ENCODE peak calls at places on chromosomes 6 and 20, in four cellular contexts. One of them, this sample, is unnamed.

GRCh38 chr6:169966312-169967181 is 215.1 kb downstream of the ERMARD start:
- DNase-seq in adrenal gland: no peak
- DNase-seq in NCI-H1436: no peak
- DNase-seq in pancreas: peak; percentile 7
- DNase-seq in this sample: no peak

GRCh38 chr20:35597186-35597585 is 18.4 kb upstream of the SPAG4 start:
- DNase-seq in pancreas: no peak
- DNase-seq in NCI-H1436: no peak
- DNase-seq in adrenal gland: no peak
- DNase-seq in this sample: no peak

GRCh38 chr6:77298298-77298697 is 165.0 kb downstream of the HTR1B start:
- DNase-seq in adrenal gland: no peak
- DNase-seq in NCI-H1436: no peak
- DNase-seq in pancreas: no peak
- DNase-seq in this sample: no peak

GRCh38 chr20:53579581-53580375 is 13.9 kb downstream of the ZNF217 start:
- DNase-seq in pancreas: peak; percentile 17
- DNase-seq in NCI-H1436: no peak
- DNase-seq in adrenal gland: no peak
- DNase-seq in this sample: no peak

GRCh38 chr6:40719671-40720374 is 132.7 kb upstream of the LRFN2 start:
- DNase-seq in NCI-H1436: no peak
- DNase-seq in pancreas: no peak
- DNase-seq in adrenal gland: no peak
- DNase-seq in this sample: no peak

GRCh38 chr20:45861157-45862075 is 4.0 kb downstream of the ZSWIM3 start:
- DNase-seq in pancreas: no peak
- DNase-seq in NCI-H1436: no peak
- DNase-seq in adrenal gland: no peak
- DNase-seq in this sample: no peak

GRCh38 chr6:9675122-9675521 is 739.8 kb downstream of the TFAP2A start:
- DNase-seq in pancreas: no peak
- DNase-seq in NCI-H1436: no peak
- DNase-seq in adrenal gland: no peak
- DNase-seq in this sample: no peak

GRCh38 chr6:114783083-114783482 is 440.3 kb upstream of the HS3ST5 start:
- DNase-seq in NCI-H1436: no peak
- DNase-seq in adrenal gland: no peak
- DNase-seq in pancreas: no peak
- DNase-seq in this sample: no peak

GRCh38 chr6:162123797-162124196 is 603.8 kb downstream of the PRKN start:
- DNase-seq in adrenal gland: no peak
- DNase-seq in pancreas: no peak
- DNase-seq in NCI-H1436: no peak
- DNase-seq in this sample: no peak

GRCh38 chr6:83431545-83432165 is 804 bp upstream of the ME1 start:
- DNase-seq in adrenal gland: peak; percentile 32
- DNase-seq in pancreas: peak; percentile 28
- DNase-seq in NCI-H1436: no peak
- DNase-seq in this sample: no peak

GRCh38 chr20:46837083-46837482 is 57.6 kb upstream of the EYA2 start:
- DNase-seq in pancreas: no peak
- DNase-seq in NCI-H1436: no peak
- DNase-seq in adrenal gland: no peak
- DNase-seq in this sample: no peak

GRCh38 chr6:116106146-116106545 is 5.5 kb downstream of the NT5DC1 start:
- DNase-seq in pancreas: no peak
- DNase-seq in adrenal gland: no peak
- DNase-seq in NCI-H1436: no peak
- DNase-seq in this sample: no peak

GRCh38 chr6:169722362-169723199 is 1.7 kb downstream of the PHF10 start:
- DNase-seq in adrenal gland: peak; percentile 54
- DNase-seq in NCI-H1436: peak; percentile 7
- DNase-seq in pancreas: peak; percentile 47
- DNase-seq in this sample: peak; percentile 17